ENCODE peak calls at places on chromosomes 16 and 17, in six cellular contexts. Q is colonic mucosa, I is MM.1S, Y is neural progenitor cell, M is tibial nerve, A is DND-41. B is an unnamed sample. For H3K4me1, the result is how much of the 10 kb centered on the place peaks cover.

GRCh38 chr17:10471853-10472252 is 2.5 kb upstream of the MYH4 start:
- DNase-seq in A (no peak), M (no peak), Y (no peak), Q (no peak), I (no peak), B (no peak)

GRCh38 chr16:89090182-89090630 is 3.4 kb upstream of the ACSF3 start:
- DNase-seq in Y (no peak), A (no peak), I (no peak), Q (no peak), M (no peak), B (no peak)

GRCh38 chr16:21126518-21126917 is 24.1 kb downstream of the DNAH3 start:
- DNase-seq in I (no peak), Q (no peak), M (no peak), A (no peak), Y (peak), B (no peak)

GRCh38 chr17:17508641-17509591 is 12.7 kb upstream of the RASD1 start:
- DNase-seq in Q (no peak), Y (no peak), A (no peak), M (no peak), I (no peak), B (no peak)

GRCh38 chr17:81572499-81573030 is 20.4 kb upstream of the FAAP100 start:
- DNase-seq in I (no peak), Q (no peak), A (no peak), M (no peak), Y (no peak), B (no peak)

GRCh38 chr17:12024332-12024731 is 3.7 kb downstream of the MAP2K4 start:
- DNase-seq in Y (no peak), Q (no peak), M (no peak), I (no peak), A (no peak), B (no peak)

GRCh38 chr16:55836158-55836611 is 3.3 kb upstream of the CES1 start:
- DNase-seq in Y (no peak), Q (no peak), A (no peak), I (no peak), M (no peak), B (peak)

GRCh38 chr17:69713815-69714214 is 299.3 kb downstream of the MAP2K6 start:
- DNase-seq in I (no peak), Y (no peak), A (no peak), M (no peak), Q (no peak), B (no peak)

GRCh38 chr16:56365552-56365951 is 59.8 kb downstream of the AMFR start:
- DNase-seq in A (no peak), M (no peak), I (no peak), Q (no peak), Y (no peak), B (no peak)

GRCh38 chr17:46940692-46941404 is 17.9 kb downstream of the GOSR2 start:
- DNase-seq in A (peak), M (peak), I (peak), Y (peak), Q (peak), B (peak)

GRCh38 chr17:27442702-27443101 is 13.5 kb upstream of the KSR1 start:
- DNase-seq in Q (no peak), I (no peak), M (no peak), Y (no peak), A (no peak), B (no peak)

GRCh38 chr17:77717941-77718668 is 240.4 kb upstream of the TNRC6C start:
- DNase-seq in Y (peak), Q (peak), M (no peak), A (no peak), I (no peak), B (peak)

GRCh38 chr17:74822329-74823175 is 37.1 kb downstream of the GRIN2C start:
- DNase-seq in Y (no peak), M (peak), Q (no peak), I (no peak), A (no peak), B (no peak)

GRCh38 chr17:46264456-46265198 is 30.3 kb upstream of the LRRC37A start:
- DNase-seq in Q (no peak), I (no peak), A (no peak), Y (no peak), M (no peak), B (no peak)

GRCh38 chr16:12158428-12158827 is 181.9 kb downstream of the SNX29 start:
- DNase-seq in I (no peak), A (no peak), M (no peak), Q (no peak), Y (no peak), B (no peak)

GRCh38 chr17:31488264-31488981 is 96.9 kb downstream of the RAB11FIP4 start:
- DNase-seq in Y (peak), I (peak), M (no peak), Q (peak), A (no peak), B (no peak)

GRCh38 chr16:88727871-88728270 is 21.6 kb downstream of the CTU2 start:
- DNase-seq in I (no peak), Q (no peak), M (no peak), A (no peak), Y (no peak), B (no peak)

GRCh38 chr17:43042025-43042424 is 17.0 kb downstream of the RND2 start:
- DNase-seq in Q (no peak), A (no peak), M (no peak), I (no peak), Y (peak), B (no peak)

GRCh38 chr17:58319181-58320162 is 9.1 kb downstream of the TSPOAP1 start:
- DNase-seq in A (no peak), M (no peak), Q (no peak), Y (no peak), I (no peak), B (no peak)

GRCh38 chr16:56848056-56848936 is 16.7 kb upstream of the SLC12A3 start:
- DNase-seq in M (no peak), I (peak), Y (no peak), A (no peak), Q (no peak), B (peak)

GRCh38 chr16:75318737-75319136 is 67.3 kb upstream of the BCAR1 start:
- DNase-seq in Q (no peak), M (no peak), I (no peak), A (no peak), Y (no peak), B (no peak)

GRCh38 chr17:79077587-79077986 is 3.0 kb downstream of the ENGASE start:
- DNase-seq in Y (no peak), I (no peak), A (no peak), Q (no peak), M (no peak), B (no peak)

GRCh38 chr16:9090101-9090959 is 1.1 kb upstream of the HAPSTR1 start:
- DNase-seq in Y (peak), M (peak), Q (peak), I (peak), A (no peak), B (peak)

GRCh38 chr17:16286947-16287562 is 66.2 kb downstream of the CENPV start:
- DNase-seq in A (no peak), M (peak), I (no peak), Y (no peak), Q (no peak), B (no peak)

GRCh38 chr17:42178817-42179216 is 2.1 kb downstream of the KCNH4 start:
- DNase-seq in A (no peak), Y (no peak), I (peak), M (no peak), Q (no peak), B (no peak)

GRCh38 chr16:24409045-24409444 is 130.3 kb upstream of the RBBP6 start:
- DNase-seq in Q (no peak), I (no peak), M (no peak), A (no peak), Y (peak), B (peak)

GRCh38 chr17:60229189-60229802 is 79.5 kb downstream of the CA4 start:
- DNase-seq in A (no peak), M (no peak), Y (no peak), Q (no peak), I (peak), B (no peak)

GRCh38 chr17:30279156-30279555 is 12.6 kb downstream of the BLMH start:
- DNase-seq in Y (no peak), I (no peak), M (no peak), Q (no peak), A (no peak), B (no peak)

GRCh38 chr17:55641559-55642160 is 81.0 kb downstream of the TMEM100 start:
- DNase-seq in A (peak), I (peak), M (peak), Y (peak), Q (peak), B (peak)

GRCh38 chr17:16422416-16422815 is 7.0 kb downstream of the TRPV2 start:
- DNase-seq in I (no peak), Q (no peak), Y (no peak), M (no peak), A (no peak), B (no peak)

GRCh38 chr17:36921131-36921851 is 16.0 kb upstream of the LHX1 start:
- DNase-seq in M (no peak), I (no peak), Q (no peak), A (no peak), Y (peak), B (no peak)

GRCh38 chr16:72847187-72848044 is 200.5 kb downstream of the ZFHX3 start:
- DNase-seq in Q (no peak), A (peak), M (no peak), I (no peak), Y (peak), B (no peak)

GRCh38 chr16:17572145-17572544 is 101.4 kb upstream of the XYLT1 start:
- DNase-seq in Y (no peak), Q (no peak), I (no peak), M (no peak), A (no peak), B (no peak)

GRCh38 chr16:31869511-31870201 is 4.0 kb upstream of the ZNF267 start:
- DNase-seq in A (peak), M (peak), Q (peak), Y (no peak), I (peak), B (no peak)

GRCh38 chr16:57017251-57017650 is 27.9 kb downstream of the NLRC5 start:
- DNase-seq in Q (no peak), M (no peak), A (no peak), I (no peak), Y (no peak), B (no peak)

GRCh38 chr17:82283208-82283749 is 9.8 kb upstream of the CSNK1D start:
- DNase-seq in A (no peak), Q (no peak), I (no peak), M (no peak), Y (no peak), B (no peak)

DNA sequence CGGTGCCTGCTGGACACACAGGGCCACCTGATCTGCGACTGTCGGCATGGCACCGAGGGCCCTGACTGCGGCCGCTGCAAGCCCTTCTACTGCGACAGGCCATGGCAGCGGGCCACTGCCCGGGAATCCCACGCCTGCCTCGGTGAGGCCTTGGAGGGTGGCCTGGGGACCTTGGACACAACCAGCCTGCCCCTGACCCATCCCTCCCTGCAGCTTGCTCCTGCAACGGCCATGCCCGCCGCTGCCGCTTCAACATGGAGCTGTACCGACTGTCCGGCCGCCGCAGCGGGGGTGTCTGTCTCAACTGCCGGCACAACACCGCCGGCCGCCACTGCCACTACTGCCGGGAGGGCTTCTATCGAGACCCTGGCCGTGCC is 1.4 kb downstream of the NTN3 start:
- DNase-seq in A (no peak), Q (no peak), M (no peak), I (no peak), Y (no peak), B (no peak)
- H3K4me1 ChIP-seq in A (half or more), Q (under half), M (under half), I (under half), Y (under half), B (under half)

DNA sequence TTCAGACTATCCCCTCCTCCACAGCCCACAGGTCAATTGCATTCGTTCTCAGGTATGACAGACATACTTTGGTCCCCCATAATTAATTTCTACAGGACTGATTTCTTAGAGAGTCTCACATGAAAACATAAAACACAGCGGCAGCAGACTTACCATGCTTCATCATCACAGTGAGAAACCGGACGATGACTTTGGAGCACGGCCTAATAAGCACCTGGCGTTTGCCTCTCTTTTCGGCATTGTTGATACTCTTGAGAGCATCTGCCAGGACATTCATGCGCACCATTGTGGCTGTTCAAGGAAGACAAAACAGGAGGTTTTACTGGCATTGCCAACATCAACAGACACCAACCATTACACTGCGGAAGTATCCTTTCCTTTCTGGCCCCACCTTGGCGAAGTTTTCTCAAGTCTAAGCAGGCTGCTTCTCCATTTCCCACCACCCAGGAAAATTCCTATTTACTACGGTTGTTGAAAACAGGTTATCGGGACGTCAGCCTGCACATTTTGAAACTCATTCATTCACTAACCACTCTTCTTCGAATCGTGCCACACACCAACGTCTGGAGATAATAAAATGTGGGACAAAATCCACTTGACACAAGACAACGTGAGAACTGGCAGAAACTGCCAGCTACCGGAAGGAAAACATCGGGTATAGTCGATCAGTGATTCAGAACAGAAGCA is 1.2 kb downstream of the RPS15A start:
- DNase-seq in A (no peak), Q (peak), I (peak), Y (no peak), M (no peak), B (no peak)
- H3K4me1 ChIP-seq in A (half or more), Q (under half), I (under half), Y (under half), M (under half), B (under half)

GRCh38 chr16:81486555-81487061 is 42.0 kb downstream of the CMIP start:
- DNase-seq in Y (no peak), I (no peak), A (no peak), M (peak), Q (peak), B (peak)
- H3K4me1 ChIP-seq in Y (under half), I (under half), A (under half), M (under half), Q (under half), B (half or more)

GRCh38 chr17:40024901-40025300 is 9.7 kb downstream of the CSF3 start:
- DNase-seq in Y (no peak), Q (no peak), A (no peak), M (no peak), I (no peak), B (no peak)
- H3K4me1 ChIP-seq in Y (under half), Q (under half), A (under half), M (under half), I (under half), B (under half)

GRCh38 chr16:69922200-69922599 is 28.9 kb upstream of the CLEC18A start:
- DNase-seq in A (no peak), Q (no peak), Y (no peak), I (no peak), M (no peak), B (no peak)
- H3K4me1 ChIP-seq in A (under half), Q (under half), Y (under half), I (under half), M (under half), B (under half)